ENCODE peak calls at places on chromosome 1, in six cellular contexts. L, B, D, K, Z and S are unnamed samples.

GRCh38 chr1:243798726-243799125 is 51.3 kb downstream of the AKT3 start:
- DNase-seq in K (no peak), D (no peak), B (no peak), Z (peak), L (no peak), S (no peak)

GRCh38 chr1:106526650-106527049 is 529.8 kb upstream of the PRMT6 start:
- DNase-seq in Z (peak), D (no peak), B (no peak), K (no peak), L (no peak), S (no peak)

GRCh38 chr1:26281971-26282693 is 2.2 kb downstream of the SH3BGRL3 start:
- DNase-seq in K (no peak), Z (no peak), D (no peak), L (no peak), B (no peak), S (peak)

GRCh38 chr1:58331156-58331555 is 215.4 kb downstream of the OMA1 start:
- DNase-seq in D (no peak), B (no peak), Z (no peak), K (no peak), L (no peak), S (no peak)

GRCh38 chr1:58709540-58709939 is 9.7 kb upstream of the MYSM1 start:
- DNase-seq in D (no peak), L (no peak), B (no peak), Z (no peak), K (no peak), S (no peak)

GRCh38 chr1:59521456-59521855 is 224.6 kb downstream of the FGGY start:
- DNase-seq in B (no peak), D (no peak), K (no peak), L (no peak), Z (no peak), S (no peak)

GRCh38 chr1:218785928-218786327 is 387.8 kb upstream of the LYPLAL1 start:
- DNase-seq in L (no peak), B (no peak), K (no peak), D (no peak), Z (no peak), S (no peak)

GRCh38 chr1:31238986-31239613 is 587 bp downstream of the NKAIN1 start:
- DNase-seq in K (no peak), Z (no peak), B (no peak), D (no peak), L (no peak), S (peak)

GRCh38 chr1:51115714-51116404 is 13.8 kb downstream of the C1orf185 start:
- DNase-seq in D (no peak), K (no peak), Z (no peak), L (no peak), B (no peak), S (no peak)

GRCh38 chr1:212285685-212286436 is 651 bp downstream of the PPP2R5A start:
- DNase-seq in Z (peak), L (peak), B (peak), K (peak), D (peak), S (peak)